ENCODE peak calls at places on chromosomes 1 and 21, in four cellular contexts. Y is heart right ventricle, W is lung, S is GM23248. Z is an unnamed sample.

GRCh38 chr1:32334864-32335618 is 992 bp downstream of the MARCKSL1 start:
- DNase-seq in Y (no peak), W (no peak), S (peak; percentile 72), Z (peak; percentile 68)

GRCh38 chr1:92995420-92996130 is 34.3 kb upstream of the DIPK1A start:
- DNase-seq in Y (no peak), W (no peak), S (no peak), Z (no peak)

GRCh38 chr1:17438176-17438976 is 1.1 kb downstream of the RCC2 start:
- DNase-seq in Y (peak; percentile 67), W (peak; percentile 67), S (peak; percentile 80), Z (peak; percentile 77)

GRCh38 chr1:38114231-38114630 is 67.6 kb upstream of the POU3F1 start:
- DNase-seq in Y (no peak), W (no peak), S (peak; percentile 82), Z (peak; percentile 38)

GRCh38 chr1:93021539-93022134 is 57.4 kb upstream of the MTF2 start:
- DNase-seq in Y (no peak), W (no peak), S (peak; percentile 64), Z (no peak)

GRCh38 chr1:236681184-236681583 is 5.1 kb upstream of the ACTN2 start:
- DNase-seq in Y (no peak), W (no peak), S (no peak), Z (no peak)

GRCh38 chr21:46636550-46637289 is 1.2 kb downstream of the PRMT2 start:
- DNase-seq in Y (no peak), W (no peak), S (no peak), Z (no peak)

GRCh38 chr21:15192243-15192642 is 127.4 kb upstream of the NRIP1 start:
- DNase-seq in Y (no peak), W (no peak), S (no peak), Z (no peak)

GRCh38 chr21:45987121-45987711 is 5.6 kb downstream of the COL6A1 start:
- DNase-seq in Y (no peak), W (no peak), S (peak; percentile 9), Z (peak; percentile 41)

GRCh38 chr1:197139169-197139568 is 7.3 kb downstream of the ASPM start:
- DNase-seq in Y (no peak), W (no peak), S (no peak), Z (no peak)

GRCh38 chr1:1806890-1807289 is 28.6 kb upstream of the NADK start:
- DNase-seq in Y (peak; percentile 22), W (no peak), S (peak; percentile 78), Z (no peak)

GRCh38 chr1:204701229-204701628 is 15.7 kb upstream of the LRRN2 start:
- DNase-seq in Y (no peak), W (no peak), S (no peak), Z (no peak)

GRCh38 chr21:35658242-35658641 is 402.1 kb downstream of the SETD4 start:
- DNase-seq in Y (no peak), W (no peak), S (peak; percentile 72), Z (no peak)

GRCh38 chr1:27122652-27123051 is 32.3 kb downstream of the SLC9A1 start:
- DNase-seq in Y (peak; percentile 66), W (peak; percentile 83), S (peak; percentile 78), Z (no peak)

GRCh38 chr1:82160036-82160435 is 359.3 kb downstream of the ADGRL2 start:
- DNase-seq in Y (no peak), W (no peak), S (peak; percentile 7), Z (no peak)

GRCh38 chr1:228344631-228345072 is 62.0 kb downstream of the TRIM11 start:
- DNase-seq in Y (no peak), W (no peak), S (no peak), Z (peak; percentile 31)

GRCh38 chr1:96559181-96559580 is 162.4 kb upstream of the PTBP2 start:
- DNase-seq in Y (no peak), W (no peak), S (peak; percentile 43), Z (no peak)

GRCh38 chr1:221712198-221712684 is 29.6 kb downstream of the DUSP10 start:
- DNase-seq in Y (no peak), W (no peak), S (peak; percentile 88), Z (no peak)

GRCh38 chr1:235939488-235939775 is 72.7 kb upstream of the LYST start:
- DNase-seq in Y (no peak), W (no peak), S (peak; percentile 54), Z (peak; percentile 33)

GRCh38 chr1:190119683-190120082 is 358.0 kb downstream of the BRINP3 start:
- DNase-seq in Y (no peak), W (no peak), S (no peak), Z (no peak)

GRCh38 chr1:203768158-203768725 is 3.3 kb downstream of the LAX1 start:
- DNase-seq in Y (no peak), W (no peak), S (no peak), Z (no peak)

GRCh38 chr1:207463021-207463420 is 8.9 kb downstream of the CR2 start:
- DNase-seq in Y (no peak), W (no peak), S (peak; percentile 33), Z (no peak)

GRCh38 chr1:43314233-43314632 is 13.5 kb downstream of the TIE1 start:
- DNase-seq in Y (no peak), W (no peak), S (peak; percentile 33), Z (no peak)

GRCh38 chr1:84753516-84754375 is 63.5 kb upstream of the SSX2IP start:
- DNase-seq in Y (peak; percentile 24), W (peak; percentile 55), S (peak; percentile 75), Z (peak; percentile 79)

GRCh38 chr21:38726482-38726881 is 79.2 kb upstream of the ETS2 start:
- DNase-seq in Y (no peak), W (no peak), S (no peak), Z (no peak)

GRCh38 chr1:42955311-42956063 is 3.2 kb downstream of the SLC2A1 start:
- DNase-seq in Y (no peak), W (no peak), S (no peak), Z (no peak)

GRCh38 chr21:33939224-33939623 is 23.6 kb upstream of the ATP5PO start:
- DNase-seq in Y (no peak), W (no peak), S (no peak), Z (no peak)

GRCh38 chr1:23522244-23523013 is 8.6 kb downstream of the E2F2 start:
- DNase-seq in Y (no peak), W (no peak), S (no peak), Z (no peak)

GRCh38 chr1:154398678-154399077 is 6.5 kb upstream of the IL6R start:
- DNase-seq in Y (no peak), W (no peak), S (no peak), Z (no peak)

GRCh38 chr1:167881069-167881468 is 32.9 kb downstream of the ADCY10 start:
- DNase-seq in Y (no peak), W (no peak), S (peak; percentile 62), Z (no peak)

GRCh38 chr1:199038188-199038587 is 399.3 kb downstream of the PTPRC start:
- DNase-seq in Y (no peak), W (no peak), S (no peak), Z (no peak)

GRCh38 chr1:12040457-12041051 is 21.3 kb downstream of the MIIP start:
- DNase-seq in Y (no peak), W (peak; percentile 46), S (peak; percentile 95), Z (no peak)

GRCh38 chr1:65605621-65606020 is 185.2 kb downstream of the LEPR start:
- DNase-seq in Y (no peak), W (no peak), S (peak; percentile 33), Z (no peak)

GRCh38 chr1:241411056-241411775 is 54.2 kb upstream of the RGS7 start:
- DNase-seq in Y (no peak), W (no peak), S (peak; percentile 50), Z (no peak)

GRCh38 chr1:92446546-92446945 is 40.2 kb downstream of the GFI1 start:
- DNase-seq in Y (no peak), W (no peak), S (peak; percentile 39), Z (no peak)

GRCh38 chr1:17059391-17060128 is 5.7 kb upstream of the SDHB start:
- DNase-seq in Y (peak; percentile 43), W (peak; percentile 64), S (peak; percentile 86), Z (peak; percentile 81)

GRCh38 chr1:30143517-30143916 is 579.9 kb downstream of the MATN1 start:
- DNase-seq in Y (no peak), W (no peak), S (no peak), Z (no peak)

DNA sequence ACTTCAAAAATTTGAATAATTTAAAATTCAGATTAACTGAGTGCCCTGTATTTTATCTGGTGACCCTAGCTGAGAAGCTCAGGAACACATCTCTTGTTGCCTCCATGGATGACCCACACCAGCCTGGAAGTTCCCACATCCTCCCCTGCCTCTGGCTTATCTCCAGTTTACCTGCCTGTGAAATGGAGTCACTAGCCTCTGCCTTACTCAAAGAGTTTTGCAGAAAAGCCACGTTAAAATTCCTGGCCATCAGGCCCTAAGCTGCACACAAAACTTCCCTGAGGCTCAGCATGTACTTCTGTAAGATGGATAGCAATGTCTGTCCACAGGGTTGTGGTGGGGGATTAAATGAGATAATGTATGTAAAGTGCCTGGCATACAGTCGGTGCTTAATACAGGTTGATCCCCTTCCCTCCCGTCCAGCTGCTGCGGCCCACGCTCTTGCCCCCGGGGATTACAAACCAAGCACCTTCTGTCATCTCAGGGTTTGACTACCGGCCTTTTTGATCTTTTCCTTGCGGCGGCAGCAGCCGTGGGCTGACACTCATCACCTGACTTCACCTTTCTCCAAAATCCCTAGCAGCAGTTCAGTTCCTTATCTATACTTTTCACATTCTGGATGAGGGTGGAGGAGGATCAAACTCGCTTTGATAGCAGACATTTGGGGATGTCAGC is 136.5 kb downstream of the CSMD2 start:
- DNase-seq in Y (no peak), W (no peak), S (no peak), Z (no peak)
- H3K27me3 ChIP-seq in Y (peaks cover 17% of the 10 kb centered on the region), W (no peaks in the 10 kb centered on the region), S (no peaks in the 10 kb centered on the region), Z (no peaks in the 10 kb centered on the region)

GRCh38 chr1:201296371-201296770 is 13.1 kb downstream of the PKP1 start:
- DNase-seq in Y (no peak), W (no peak), S (peak; percentile 41), Z (no peak)

GRCh38 chr1:201295346-201295745 is 12.0 kb downstream of the PKP1 start:
- DNase-seq in Y (no peak), W (no peak), S (peak; percentile 28), Z (no peak)

GRCh38 chr1:201295861-201296260 is 12.6 kb downstream of the PKP1 start:
- DNase-seq in Y (no peak), W (no peak), S (peak; percentile 86), Z (no peak)

GRCh38 chr1:201299968-201300367 is 16.7 kb downstream of the PKP1 start:
- DNase-seq in Y (peak; percentile 28), W (peak; percentile 73), S (peak; percentile 72), Z (no peak)

GRCh38 chr1:201298381-201299367 is 15.4 kb downstream of the PKP1 start:
- DNase-seq in Y (no peak), W (no peak), S (peak; percentile 37), Z (no peak)
- H3K27me3 ChIP-seq in Y (no peaks in the 10 kb centered on the region), W (no peaks in the 10 kb centered on the region), S (no peaks in the 10 kb centered on the region), Z (no peaks in the 10 kb centered on the region)

GRCh38 chr1:36112823-36113222 is 12.2 kb downstream of the COL8A2 start:
- DNase-seq in Y (no peak), W (no peak), S (no peak), Z (no peak)
- H3K27me3 ChIP-seq in Y (no peaks in the 10 kb centered on the region), W (no peaks in the 10 kb centered on the region), S (no peaks in the 10 kb centered on the region), Z (no peaks in the 10 kb centered on the region)

GRCh38 chr1:14189381-14189780 is 409.1 kb upstream of the KAZN start:
- DNase-seq in Y (no peak), W (no peak), S (no peak), Z (no peak)
- H3K27me3 ChIP-seq in Y (no peaks in the 10 kb centered on the region), W (no peaks in the 10 kb centered on the region), S (no peaks in the 10 kb centered on the region), Z (no peaks in the 10 kb centered on the region)

DNA sequence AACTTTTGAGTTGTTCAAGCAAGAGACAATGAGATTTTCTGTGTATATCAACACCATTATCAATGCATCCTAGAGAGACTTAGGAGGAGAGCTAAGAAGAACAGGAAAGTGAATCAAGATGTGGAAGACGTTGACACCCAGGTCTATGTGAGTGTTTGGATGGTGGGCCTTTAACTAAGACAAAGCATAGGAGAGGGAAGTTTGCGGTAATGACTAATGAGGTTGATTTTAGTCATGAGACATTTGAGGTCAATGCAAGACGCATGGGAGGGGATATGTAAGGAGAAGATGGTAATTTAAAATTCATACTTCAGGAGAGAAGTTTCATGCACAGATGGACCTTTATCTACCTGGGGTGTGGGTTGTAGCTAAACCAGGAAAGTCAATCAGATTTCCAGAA is 269.6 kb downstream of the VAV3 start:
- DNase-seq in Y (no peak), W (no peak), S (peak; percentile 11), Z (no peak)
- H3K27me3 ChIP-seq in Y (no peaks in the 10 kb centered on the region), W (no peaks in the 10 kb centered on the region), S (no peaks in the 10 kb centered on the region), Z (no peaks in the 10 kb centered on the region)

Z was measured in right lobe of liver.